ENCODE peak calls at places on chromosomes 16 and 17, in four cellular contexts. One of them, this sample, is unnamed.

GRCh38 chr16:67773569-67774456 is 32.5 kb downstream of the RANBP10 start:
- DNase-seq in ascending aorta: no peak
- DNase-seq in stimulated activated naive CD8-positive, alpha-beta T cell treated with anti-CD3 and anti-CD28 coated beads, Interleukin-15, amount 100 ng/mL, for 72 hours: no peak
- DNase-seq in ELR: no peak
- DNase-seq in this sample: peak; percentile 53

GRCh38 chr16:3119286-3119685 is 6.9 kb downstream of the ZNF205 start:
- DNase-seq in ascending aorta: no peak
- DNase-seq in stimulated activated naive CD8-positive, alpha-beta T cell treated with anti-CD3 and anti-CD28 coated beads, Interleukin-15, amount 100 ng/mL, for 72 hours: no peak
- DNase-seq in ELR: no peak
- DNase-seq in this sample: no peak

GRCh38 chr17:76442341-76443338 is 10.3 kb downstream of the UBE2O start:
- DNase-seq in ascending aorta: no peak
- DNase-seq in stimulated activated naive CD8-positive, alpha-beta T cell treated with anti-CD3 and anti-CD28 coated beads, Interleukin-15, amount 100 ng/mL, for 72 hours: no peak
- DNase-seq in ELR: peak; percentile 60
- DNase-seq in this sample: no peak

GRCh38 chr17:4148611-4149308 is 5.8 kb downstream of the CYB5D2 start:
- DNase-seq in ascending aorta: no peak
- DNase-seq in stimulated activated naive CD8-positive, alpha-beta T cell treated with anti-CD3 and anti-CD28 coated beads, Interleukin-15, amount 100 ng/mL, for 72 hours: no peak
- DNase-seq in ELR: no peak
- DNase-seq in this sample: peak; percentile 71

GRCh38 chr17:2710804-2711607 is 558 bp downstream of the CLUH start:
- DNase-seq in ascending aorta: no peak
- DNase-seq in stimulated activated naive CD8-positive, alpha-beta T cell treated with anti-CD3 and anti-CD28 coated beads, Interleukin-15, amount 100 ng/mL, for 72 hours: no peak
- DNase-seq in ELR: peak; percentile 48
- DNase-seq in this sample: no peak

GRCh38 chr16:57725976-57726375 is 9.6 kb upstream of the KATNB1 start:
- DNase-seq in ascending aorta: no peak
- DNase-seq in stimulated activated naive CD8-positive, alpha-beta T cell treated with anti-CD3 and anti-CD28 coated beads, Interleukin-15, amount 100 ng/mL, for 72 hours: no peak
- DNase-seq in ELR: no peak
- DNase-seq in this sample: no peak

GRCh38 chr16:49009204-49009603 is 272.4 kb downstream of the CBLN1 start:
- DNase-seq in ascending aorta: no peak
- DNase-seq in stimulated activated naive CD8-positive, alpha-beta T cell treated with anti-CD3 and anti-CD28 coated beads, Interleukin-15, amount 100 ng/mL, for 72 hours: no peak
- DNase-seq in ELR: no peak
- DNase-seq in this sample: no peak

GRCh38 chr17:76569607-76570279 is 15.9 kb downstream of the ST6GALNAC2 start:
- DNase-seq in ascending aorta: no peak
- DNase-seq in stimulated activated naive CD8-positive, alpha-beta T cell treated with anti-CD3 and anti-CD28 coated beads, Interleukin-15, amount 100 ng/mL, for 72 hours: no peak
- DNase-seq in ELR: no peak
- DNase-seq in this sample: peak; percentile 75

GRCh38 chr17:965311-965989 is 14.1 kb downstream of the NXN start:
- DNase-seq in ascending aorta: no peak
- DNase-seq in stimulated activated naive CD8-positive, alpha-beta T cell treated with anti-CD3 and anti-CD28 coated beads, Interleukin-15, amount 100 ng/mL, for 72 hours: no peak
- DNase-seq in ELR: no peak
- DNase-seq in this sample: peak; percentile 79

GRCh38 chr17:71114911-71115668 is 945.8 kb downstream of the KCNJ2 start:
- DNase-seq in ascending aorta: no peak
- DNase-seq in stimulated activated naive CD8-positive, alpha-beta T cell treated with anti-CD3 and anti-CD28 coated beads, Interleukin-15, amount 100 ng/mL, for 72 hours: no peak
- DNase-seq in ELR: no peak
- DNase-seq in this sample: no peak

GRCh38 chr17:40818733-40819527 is 3.5 kb downstream of the KRT10 start:
- DNase-seq in ascending aorta: peak; percentile 9
- DNase-seq in stimulated activated naive CD8-positive, alpha-beta T cell treated with anti-CD3 and anti-CD28 coated beads, Interleukin-15, amount 100 ng/mL, for 72 hours: peak; percentile 86
- DNase-seq in ELR: peak; percentile 88
- DNase-seq in this sample: peak; percentile 94

GRCh38 chr17:75228847-75229246 is 23.4 kb downstream of the NUP85 start:
- DNase-seq in ascending aorta: no peak
- DNase-seq in stimulated activated naive CD8-positive, alpha-beta T cell treated with anti-CD3 and anti-CD28 coated beads, Interleukin-15, amount 100 ng/mL, for 72 hours: no peak
- DNase-seq in ELR: no peak
- DNase-seq in this sample: peak; percentile 45

GRCh38 chr17:335691-336090 is 16.9 kb downstream of the RPH3AL start:
- DNase-seq in ascending aorta: no peak
- DNase-seq in stimulated activated naive CD8-positive, alpha-beta T cell treated with anti-CD3 and anti-CD28 coated beads, Interleukin-15, amount 100 ng/mL, for 72 hours: no peak
- DNase-seq in ELR: no peak
- DNase-seq in this sample: peak; percentile 68

GRCh38 chr17:38554430-38555350 is 51.1 kb downstream of the SRCIN1 start:
- DNase-seq in ascending aorta: no peak
- DNase-seq in stimulated activated naive CD8-positive, alpha-beta T cell treated with anti-CD3 and anti-CD28 coated beads, Interleukin-15, amount 100 ng/mL, for 72 hours: no peak
- DNase-seq in ELR: no peak
- DNase-seq in this sample: no peak

GRCh38 chr17:12510535-12510934 is 155.2 kb upstream of the MYOCD start:
- DNase-seq in ascending aorta: no peak
- DNase-seq in stimulated activated naive CD8-positive, alpha-beta T cell treated with anti-CD3 and anti-CD28 coated beads, Interleukin-15, amount 100 ng/mL, for 72 hours: no peak
- DNase-seq in ELR: peak; percentile 54
- DNase-seq in this sample: no peak

GRCh38 chr17:66228887-66229782 is at the start of gene APOH:
- DNase-seq in ascending aorta: no peak
- DNase-seq in stimulated activated naive CD8-positive, alpha-beta T cell treated with anti-CD3 and anti-CD28 coated beads, Interleukin-15, amount 100 ng/mL, for 72 hours: no peak
- DNase-seq in ELR: no peak
- DNase-seq in this sample: no peak

GRCh38 chr17:13581925-13582324 is 19.8 kb downstream of the HS3ST3A1 start:
- DNase-seq in ascending aorta: no peak
- DNase-seq in stimulated activated naive CD8-positive, alpha-beta T cell treated with anti-CD3 and anti-CD28 coated beads, Interleukin-15, amount 100 ng/mL, for 72 hours: no peak
- DNase-seq in ELR: no peak
- DNase-seq in this sample: no peak

GRCh38 chr16:27311449-27311831 is 2.3 kb upstream of the IL4R start:
- DNase-seq in ascending aorta: no peak
- DNase-seq in stimulated activated naive CD8-positive, alpha-beta T cell treated with anti-CD3 and anti-CD28 coated beads, Interleukin-15, amount 100 ng/mL, for 72 hours: no peak
- DNase-seq in ELR: peak; percentile 37
- DNase-seq in this sample: no peak

GRCh38 chr17:45008191-45008590 is 40.1 kb upstream of the C1QL1 start:
- DNase-seq in ascending aorta: no peak
- DNase-seq in stimulated activated naive CD8-positive, alpha-beta T cell treated with anti-CD3 and anti-CD28 coated beads, Interleukin-15, amount 100 ng/mL, for 72 hours: no peak
- DNase-seq in ELR: no peak
- DNase-seq in this sample: no peak

GRCh38 chr16:1055557-1055924 is 17.0 kb upstream of the SSTR5 start:
- DNase-seq in ascending aorta: no peak
- DNase-seq in stimulated activated naive CD8-positive, alpha-beta T cell treated with anti-CD3 and anti-CD28 coated beads, Interleukin-15, amount 100 ng/mL, for 72 hours: no peak
- DNase-seq in ELR: no peak
- DNase-seq in this sample: no peak

GRCh38 chr16:10839271-10839661 is 20.7 kb upstream of the TVP23A start:
- DNase-seq in ascending aorta: no peak
- DNase-seq in stimulated activated naive CD8-positive, alpha-beta T cell treated with anti-CD3 and anti-CD28 coated beads, Interleukin-15, amount 100 ng/mL, for 72 hours: no peak
- DNase-seq in ELR: no peak
- DNase-seq in this sample: no peak

GRCh38 chr16:29806641-29807425 is 504 bp downstream of the MAZ start:
- DNase-seq in ascending aorta: no peak
- DNase-seq in stimulated activated naive CD8-positive, alpha-beta T cell treated with anti-CD3 and anti-CD28 coated beads, Interleukin-15, amount 100 ng/mL, for 72 hours: peak; percentile 72
- DNase-seq in ELR: peak; percentile 75
- DNase-seq in this sample: peak; percentile 79

GRCh38 chr17:50117202-50118040 is 12.5 kb downstream of the SAMD14 start:
- DNase-seq in ascending aorta: no peak
- DNase-seq in stimulated activated naive CD8-positive, alpha-beta T cell treated with anti-CD3 and anti-CD28 coated beads, Interleukin-15, amount 100 ng/mL, for 72 hours: peak; percentile 70
- DNase-seq in ELR: peak; percentile 71
- DNase-seq in this sample: peak; percentile 94

GRCh38 chr17:17091856-17092756 is 49.8 kb downstream of the MPRIP start:
- DNase-seq in ascending aorta: no peak
- DNase-seq in stimulated activated naive CD8-positive, alpha-beta T cell treated with anti-CD3 and anti-CD28 coated beads, Interleukin-15, amount 100 ng/mL, for 72 hours: no peak
- DNase-seq in ELR: no peak
- DNase-seq in this sample: no peak

GRCh38 chr17:77098884-77099545 is 41.8 kb upstream of the SEC14L1 start:
- DNase-seq in ascending aorta: no peak
- DNase-seq in stimulated activated naive CD8-positive, alpha-beta T cell treated with anti-CD3 and anti-CD28 coated beads, Interleukin-15, amount 100 ng/mL, for 72 hours: no peak
- DNase-seq in ELR: no peak
- DNase-seq in this sample: no peak

GRCh38 chr16:10541396-10541795 is 39.0 kb downstream of the EMP2 start:
- DNase-seq in ascending aorta: no peak
- DNase-seq in stimulated activated naive CD8-positive, alpha-beta T cell treated with anti-CD3 and anti-CD28 coated beads, Interleukin-15, amount 100 ng/mL, for 72 hours: no peak
- DNase-seq in ELR: no peak
- DNase-seq in this sample: no peak

GRCh38 chr17:15740570-15741120 is 8.6 kb downstream of the TBC1D26 start:
- DNase-seq in ascending aorta: no peak
- DNase-seq in stimulated activated naive CD8-positive, alpha-beta T cell treated with anti-CD3 and anti-CD28 coated beads, Interleukin-15, amount 100 ng/mL, for 72 hours: no peak
- DNase-seq in ELR: no peak
- DNase-seq in this sample: peak; percentile 52

GRCh38 chr17:59778996-59779395 is 71.5 kb downstream of the VMP1 start:
- DNase-seq in ascending aorta: no peak
- DNase-seq in stimulated activated naive CD8-positive, alpha-beta T cell treated with anti-CD3 and anti-CD28 coated beads, Interleukin-15, amount 100 ng/mL, for 72 hours: no peak
- DNase-seq in ELR: no peak
- DNase-seq in this sample: no peak

GRCh38 chr17:47797797-47798196 is 23.8 kb downstream of the OSBPL7 start:
- DNase-seq in ascending aorta: no peak
- DNase-seq in stimulated activated naive CD8-positive, alpha-beta T cell treated with anti-CD3 and anti-CD28 coated beads, Interleukin-15, amount 100 ng/mL, for 72 hours: no peak
- DNase-seq in ELR: peak; percentile 25
- DNase-seq in this sample: no peak

GRCh38 chr16:68404736-68405345 is 43.5 kb downstream of the SMPD3 start:
- DNase-seq in ascending aorta: no peak
- DNase-seq in stimulated activated naive CD8-positive, alpha-beta T cell treated with anti-CD3 and anti-CD28 coated beads, Interleukin-15, amount 100 ng/mL, for 72 hours: no peak
- DNase-seq in ELR: no peak
- DNase-seq in this sample: no peak

GRCh38 chr16:66454751-66455150 is 27.7 kb downstream of the BEAN1 start:
- DNase-seq in ascending aorta: no peak
- DNase-seq in stimulated activated naive CD8-positive, alpha-beta T cell treated with anti-CD3 and anti-CD28 coated beads, Interleukin-15, amount 100 ng/mL, for 72 hours: no peak
- DNase-seq in ELR: no peak
- DNase-seq in this sample: no peak

GRCh38 chr16:46691720-46692119 is 2.3 kb downstream of the ORC6 start:
- DNase-seq in ascending aorta: no peak
- DNase-seq in stimulated activated naive CD8-positive, alpha-beta T cell treated with anti-CD3 and anti-CD28 coated beads, Interleukin-15, amount 100 ng/mL, for 72 hours: no peak
- DNase-seq in ELR: no peak
- DNase-seq in this sample: no peak

GRCh38 chr16:24810951-24811843 is 34.6 kb upstream of the SLC5A11 start:
- DNase-seq in ascending aorta: no peak
- DNase-seq in stimulated activated naive CD8-positive, alpha-beta T cell treated with anti-CD3 and anti-CD28 coated beads, Interleukin-15, amount 100 ng/mL, for 72 hours: no peak
- DNase-seq in ELR: no peak
- DNase-seq in this sample: no peak